ENCODE peak calls at places on chromosomes 1 and 21, in eight cellular contexts. C is aorta; J is naive thymus-derived CD4-positive, alpha-beta T cell; P is CD8-positive, alpha-beta memory T cell; D is heart right ventricle; A is fibroblast of lung; K is small intestine; M is foreskin keratinocyte. B is an unnamed sample. For H3K4me1, the result is how much of the 10 kb centered on the place peaks cover.

GRCh38 chr1:161068306-161069200 is 1.1 kb downstream of the ARHGAP30 start:
- DNase-seq in C (peak), K (peak), D (peak), M (no peak), J (peak), P (peak), A (no peak), B (peak)

GRCh38 chr1:173430707-173431662 is 46.1 kb upstream of the PRDX6 start:
- DNase-seq in J (peak), P (peak), A (peak), M (no peak), D (peak), C (peak), K (peak), B (peak)

GRCh38 chr1:203913045-203913444 is 51.6 kb downstream of the SNRPE start:
- DNase-seq in K (no peak), C (no peak), M (no peak), P (no peak), A (peak), D (no peak), J (no peak), B (no peak)

GRCh38 chr1:54798769-54799641 is 2.1 kb downstream of the TTC22 start:
- DNase-seq in M (peak), K (peak), A (no peak), D (no peak), P (no peak), J (no peak), C (no peak), B (no peak)

GRCh38 chr1:165228676-165229075 is 127.8 kb downstream of the LMX1A start:
- DNase-seq in M (no peak), K (no peak), C (no peak), J (no peak), D (no peak), P (no peak), A (no peak), B (no peak)

GRCh38 chr1:93749487-93749886 is 67.8 kb upstream of the BCAR3 start:
- DNase-seq in M (no peak), K (no peak), A (no peak), J (no peak), P (no peak), D (no peak), C (no peak), B (no peak)

GRCh38 chr1:231584117-231584516 is 42.5 kb upstream of the DISC1 start:
- DNase-seq in C (no peak), K (peak), A (peak), D (no peak), M (peak), P (no peak), J (no peak), B (no peak)

GRCh38 chr1:220776725-220777326 is 9.9 kb upstream of the MTARC1 start:
- DNase-seq in A (peak), M (no peak), K (peak), D (peak), P (peak), J (peak), C (peak), B (peak)

GRCh38 chr21:36835383-36835795 is 131.1 kb downstream of the HLCS start:
- DNase-seq in K (peak), C (no peak), J (no peak), D (peak), P (no peak), A (no peak), M (no peak), B (no peak)

GRCh38 chr1:27166351-27166802 is 11.5 kb upstream of the SLC9A1 start:
- DNase-seq in A (peak), P (no peak), M (no peak), D (no peak), C (no peak), J (no peak), K (no peak), B (no peak)

GRCh38 chr21:17660862-17661261 is 48.2 kb upstream of the BTG3 start:
- DNase-seq in A (no peak), K (peak), D (no peak), J (no peak), C (no peak), P (no peak), M (no peak), B (no peak)

GRCh38 chr21:45957986-45958610 is 23.5 kb upstream of the COL6A1 start:
- DNase-seq in D (no peak), P (no peak), A (peak), J (no peak), C (peak), M (no peak), K (no peak), B (no peak)

GRCh38 chr1:28718601-28719331 is 18.0 kb upstream of the YTHDF2 start:
- DNase-seq in K (no peak), J (no peak), P (no peak), A (peak), M (no peak), D (no peak), C (no peak), B (no peak)

GRCh38 chr21:35023396-35024070 is 25.6 kb downstream of the RUNX1 start:
- DNase-seq in M (no peak), J (no peak), K (peak), P (no peak), D (no peak), A (no peak), C (no peak), B (no peak)

GRCh38 chr1:226378071-226378470 is 29.8 kb downstream of the PARP1 start:
- DNase-seq in C (no peak), A (peak), M (no peak), J (no peak), D (no peak), P (no peak), K (no peak), B (no peak)

GRCh38 chr1:53580009-53580400 is 120.8 kb downstream of the DMRTB1 start:
- DNase-seq in P (no peak), K (no peak), D (no peak), C (peak), A (no peak), M (no peak), J (no peak), B (no peak)

GRCh38 chr1:228276361-228276831 is 68.6 kb downstream of the OBSCN start:
- DNase-seq in K (no peak), A (peak), C (peak), P (no peak), D (no peak), J (no peak), M (no peak), B (no peak)

GRCh38 chr21:39098696-39099111 is 84.5 kb downstream of the PSMG1 start:
- DNase-seq in D (no peak), P (no peak), K (no peak), M (no peak), J (no peak), C (no peak), A (no peak), B (no peak)

GRCh38 chr1:42646056-42646455 is 12.2 kb upstream of the PPIH start:
- DNase-seq in M (no peak), P (no peak), K (no peak), J (no peak), D (no peak), C (no peak), A (no peak), B (no peak)

GRCh38 chr1:94095744-94096469 is 25.0 kb downstream of the ABCA4 start:
- DNase-seq in M (no peak), A (peak), P (no peak), K (no peak), D (peak), J (no peak), C (no peak), B (no peak)

GRCh38 chr1:61244114-61244513 is 161.8 kb downstream of the NFIA start:
- DNase-seq in C (no peak), M (no peak), J (no peak), A (peak), K (no peak), P (no peak), D (no peak), B (no peak)

GRCh38 chr1:75100481-75101092 is 33.6 kb upstream of the LHX8 start:
- DNase-seq in K (no peak), M (no peak), J (no peak), D (no peak), P (no peak), A (no peak), C (no peak), B (no peak)

GRCh38 chr1:181718034-181718433 is 234.7 kb downstream of the CACNA1E start:
- DNase-seq in C (no peak), K (no peak), J (no peak), A (no peak), D (no peak), M (no peak), P (no peak), B (no peak)

GRCh38 chr1:173268786-173269277 is 61.7 kb upstream of the TNFSF4 start:
- DNase-seq in M (no peak), A (peak), D (no peak), J (no peak), P (no peak), K (no peak), C (no peak), B (no peak)

DNA sequence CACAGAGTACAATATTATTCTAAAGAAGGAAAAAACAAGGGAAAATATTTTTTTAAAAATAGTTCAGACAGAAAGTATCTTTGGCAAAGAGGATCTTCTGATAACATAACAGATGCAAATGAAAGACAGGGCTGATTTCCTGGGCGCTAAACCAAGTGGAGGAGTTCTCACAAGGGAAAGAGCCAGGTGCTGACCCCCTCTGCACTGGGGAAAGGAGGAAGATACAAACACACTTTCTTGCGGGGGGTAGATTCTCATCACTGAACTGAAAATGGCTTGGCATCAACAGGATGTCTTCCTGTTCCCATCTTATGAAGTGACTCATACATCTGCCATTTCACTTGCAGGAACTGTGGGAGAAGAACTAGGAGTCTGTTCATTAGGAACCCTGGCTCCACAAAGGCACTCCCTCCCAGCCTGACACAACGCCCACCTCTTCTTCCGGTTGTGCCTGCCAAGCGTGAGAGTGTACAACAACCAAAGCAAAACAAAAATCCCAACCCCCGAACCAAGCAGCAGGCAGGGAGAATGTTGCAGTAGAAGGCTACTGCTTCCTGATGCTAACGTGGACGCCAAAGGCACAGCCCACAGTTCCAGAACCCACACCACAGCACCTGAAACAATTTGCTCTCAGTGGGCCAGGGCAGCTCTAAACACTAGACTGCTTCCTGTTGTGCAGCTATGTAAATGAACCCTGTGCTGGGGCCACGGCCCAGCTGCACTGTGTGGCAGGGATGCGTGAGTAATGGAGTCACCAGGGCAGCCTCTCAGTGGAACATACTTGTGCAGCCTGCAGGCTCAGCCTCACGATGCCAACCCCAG is 51.0 kb downstream of the GADD45A start:
- DNase-seq in D (peak), A (peak), K (peak), C (peak), P (no peak), M (peak), J (peak), B (no peak)
- H3K27ac ChIP-seq in D (peak), A (peak), K (peak), C (peak), P (peak), M (peak), J (peak), B (no peak)

GRCh38 chr1:234612352-234613127 is 2.6 kb upstream of the IRF2BP2 start:
- DNase-seq in C (peak), A (peak), M (peak), K (peak), D (peak), P (peak), J (peak), B (peak)
- H3K4me1 ChIP-seq in C (under half), A (under half), M (under half), K (under half), D (under half), P (under half), J (under half), B (under half)

DNA sequence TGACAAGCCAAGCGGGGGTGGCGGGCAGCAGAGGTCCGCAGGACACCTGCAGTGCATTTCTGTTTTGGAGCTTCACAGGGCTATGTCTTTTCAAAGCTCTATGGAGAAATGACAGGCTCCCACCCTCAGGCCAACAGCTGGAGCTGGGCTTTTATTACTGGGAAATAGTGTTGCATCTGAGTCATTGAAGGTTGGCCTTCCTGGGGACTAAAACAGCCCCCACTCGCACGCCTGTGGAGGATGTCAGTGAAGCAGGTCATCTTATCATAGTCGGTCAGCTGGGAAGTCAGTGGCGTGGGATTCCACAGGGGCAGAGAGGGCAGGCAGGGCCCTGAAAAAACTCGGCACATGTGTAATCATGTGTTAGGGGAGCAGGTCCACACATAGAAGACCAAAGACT is 55.3 kb downstream of the NTPCR start:
- DNase-seq in D (no peak), C (no peak), A (peak), M (peak), J (no peak), P (no peak), K (no peak), B (no peak)
- H3K27ac ChIP-seq in D (no peak), C (no peak), A (no peak), M (no peak), J (no peak), P (no peak), K (no peak), B (no peak)

GRCh38 chr1:116686723-116687368 is 19.3 kb upstream of the IGSF3 start:
- DNase-seq in J (no peak), P (no peak), D (no peak), A (no peak), K (no peak), M (no peak), C (no peak), B (no peak)

GRCh38 chr1:116694524-116694923 is 27.0 kb upstream of the IGSF3 start:
- DNase-seq in M (peak), P (no peak), D (no peak), A (no peak), C (no peak), J (no peak), K (no peak), B (no peak)

GRCh38 chr1:116686175-116686574 is 18.6 kb upstream of the IGSF3 start:
- DNase-seq in M (no peak), D (no peak), J (no peak), P (no peak), C (no peak), A (no peak), K (no peak), B (no peak)

GRCh38 chr1:116693759-116694482 is 26.4 kb upstream of the IGSF3 start:
- DNase-seq in P (no peak), A (peak), K (peak), J (no peak), D (no peak), C (no peak), M (peak), B (no peak)

GRCh38 chr1:116690809-116691323 is 23.3 kb upstream of the IGSF3 start:
- DNase-seq in C (no peak), J (no peak), P (no peak), K (no peak), A (no peak), D (no peak), M (no peak), B (no peak)
- H3K4me1 ChIP-seq in C (under half), J (under half), P (under half), K (under half), A (under half), D (under half), M (under half), B (under half)

GRCh38 chr1:91684599-91685196 is 184.0 kb downstream of the CDC7 start:
- DNase-seq in C (no peak), K (no peak), J (no peak), M (no peak), D (peak), P (no peak), A (peak), B (no peak)

GRCh38 chr1:91689586-91690481 is 189.2 kb downstream of the CDC7 start:
- DNase-seq in A (no peak), M (no peak), P (no peak), D (no peak), J (no peak), K (peak), C (no peak), B (no peak)

GRCh38 chr1:91683598-91683951 is 182.9 kb downstream of the CDC7 start:
- DNase-seq in K (peak), M (no peak), P (no peak), A (no peak), C (peak), J (no peak), D (peak), B (no peak)

GRCh38 chr1:91685994-91686393 is 185.3 kb downstream of the CDC7 start:
- DNase-seq in P (no peak), C (no peak), K (peak), D (no peak), J (no peak), M (no peak), A (no peak), B (no peak)

GRCh38 chr1:91687452-91687851 is 186.8 kb downstream of the CDC7 start:
- DNase-seq in A (no peak), J (no peak), K (no peak), M (no peak), C (no peak), D (no peak), P (no peak), B (no peak)
- H3K27ac ChIP-seq in A (no peak), J (no peak), K (no peak), M (no peak), C (no peak), D (no peak), P (no peak), B (no peak)

GRCh38 chr1:205670611-205671430 is 9.5 kb downstream of the SLC45A3 start:
- DNase-seq in D (no peak), K (no peak), P (no peak), M (no peak), C (no peak), J (no peak), A (no peak), B (no peak)

GRCh38 chr1:205668951-205669340 is 11.4 kb downstream of the SLC45A3 start:
- DNase-seq in M (no peak), J (no peak), D (no peak), C (no peak), K (peak), A (no peak), P (no peak), B (no peak)

GRCh38 chr1:205667909-205668643 is 12.2 kb downstream of the SLC45A3 start:
- DNase-seq in K (peak), C (no peak), P (no peak), J (no peak), D (no peak), M (no peak), A (no peak), B (no peak)

GRCh38 chr1:205669341-205670142 is 10.8 kb downstream of the SLC45A3 start:
- DNase-seq in M (no peak), D (no peak), A (no peak), C (no peak), J (no peak), K (no peak), P (no peak), B (no peak)

GRCh38 chr1:205670143-205670431 is 10.2 kb downstream of the SLC45A3 start:
- DNase-seq in A (no peak), M (no peak), C (no peak), P (no peak), K (no peak), J (no peak), D (no peak), B (no peak)
- H3K4me1 ChIP-seq in A (under half), M (under half), C (under half), P (under half), K (under half), J (under half), D (under half), B (under half)